ENCODE peak calls at places on chromosomes 16 and 17, in eight cellular contexts. One of them, this sample, is unnamed. For H3K27me3, the result is how much of the 10 kb centered on the place peaks cover.

GRCh38 chr17:35889818-35890773 is 9.9 kb upstream of the CCL5 start:
- DNase-seq in PC-9: no peak
- DNase-seq in astrocyte: peak
- DNase-seq in lung: no peak
- DNase-seq in BE2C: peak
- DNase-seq in heart right ventricle: no peak
- DNase-seq in WERI-Rb-1: no peak
- DNase-seq in fibroblast of lung: peak
- DNase-seq in this sample: peak

GRCh38 chr16:72124148-72124547 is 30.5 kb downstream of the DHX38 start:
- DNase-seq in WERI-Rb-1: no peak
- DNase-seq in heart right ventricle: no peak
- DNase-seq in fibroblast of lung: no peak
- DNase-seq in PC-9: no peak
- DNase-seq in astrocyte: no peak
- DNase-seq in lung: no peak
- DNase-seq in BE2C: no peak
- DNase-seq in this sample: no peak

GRCh38 chr16:7344806-7345416 is 12.3 kb downstream of the RBFOX1 start:
- DNase-seq in heart right ventricle: no peak
- DNase-seq in astrocyte: no peak
- DNase-seq in fibroblast of lung: no peak
- DNase-seq in BE2C: no peak
- DNase-seq in WERI-Rb-1: no peak
- DNase-seq in PC-9: no peak
- DNase-seq in lung: no peak
- DNase-seq in this sample: no peak

GRCh38 chr17:19249681-19250080 is 12.5 kb downstream of the EPN2 start:
- DNase-seq in lung: no peak
- DNase-seq in fibroblast of lung: peak
- DNase-seq in heart right ventricle: no peak
- DNase-seq in astrocyte: peak
- DNase-seq in PC-9: no peak
- DNase-seq in WERI-Rb-1: no peak
- DNase-seq in BE2C: no peak
- DNase-seq in this sample: no peak

GRCh38 chr17:48792033-48792798 is 24.8 kb downstream of the TTLL6 start:
- DNase-seq in WERI-Rb-1: no peak
- DNase-seq in lung: no peak
- DNase-seq in astrocyte: no peak
- DNase-seq in PC-9: peak
- DNase-seq in fibroblast of lung: no peak
- DNase-seq in BE2C: no peak
- DNase-seq in heart right ventricle: no peak
- DNase-seq in this sample: no peak

GRCh38 chr17:55056530-55056929 is 88.0 kb downstream of the STXBP4 start:
- DNase-seq in BE2C: peak
- DNase-seq in WERI-Rb-1: no peak
- DNase-seq in astrocyte: peak
- DNase-seq in PC-9: peak
- DNase-seq in heart right ventricle: no peak
- DNase-seq in fibroblast of lung: no peak
- DNase-seq in lung: peak
- DNase-seq in this sample: no peak

GRCh38 chr17:48462946-48463345 is 32.9 kb upstream of the SKAP1 start:
- DNase-seq in WERI-Rb-1: no peak
- DNase-seq in heart right ventricle: no peak
- DNase-seq in PC-9: no peak
- DNase-seq in fibroblast of lung: no peak
- DNase-seq in astrocyte: no peak
- DNase-seq in lung: no peak
- DNase-seq in BE2C: peak
- DNase-seq in this sample: no peak

GRCh38 chr16:67673712-67674580 is 7.3 kb downstream of the C16orf86 start:
- DNase-seq in WERI-Rb-1: no peak
- DNase-seq in fibroblast of lung: peak
- DNase-seq in astrocyte: no peak
- DNase-seq in BE2C: peak
- DNase-seq in heart right ventricle: peak
- DNase-seq in lung: peak
- DNase-seq in PC-9: no peak
- DNase-seq in this sample: no peak

GRCh38 chr16:88769617-88770458 is 15.2 kb downstream of the PIEZO1 start:
- DNase-seq in BE2C: peak
- DNase-seq in lung: peak
- DNase-seq in PC-9: peak
- DNase-seq in fibroblast of lung: no peak
- DNase-seq in WERI-Rb-1: peak
- DNase-seq in astrocyte: no peak
- DNase-seq in heart right ventricle: no peak
- DNase-seq in this sample: peak

GRCh38 chr17:40314557-40314953 is 5.6 kb downstream of the RARA start:
- DNase-seq in lung: peak
- DNase-seq in astrocyte: peak
- DNase-seq in fibroblast of lung: peak
- DNase-seq in BE2C: peak
- DNase-seq in WERI-Rb-1: no peak
- DNase-seq in PC-9: peak
- DNase-seq in heart right ventricle: peak
- DNase-seq in this sample: peak

GRCh38 chr17:30530346-30531025 is 53.3 kb downstream of the GOSR1 start:
- DNase-seq in heart right ventricle: no peak
- DNase-seq in PC-9: no peak
- DNase-seq in astrocyte: peak
- DNase-seq in BE2C: no peak
- DNase-seq in WERI-Rb-1: no peak
- DNase-seq in fibroblast of lung: no peak
- DNase-seq in lung: no peak
- DNase-seq in this sample: no peak

DNA sequence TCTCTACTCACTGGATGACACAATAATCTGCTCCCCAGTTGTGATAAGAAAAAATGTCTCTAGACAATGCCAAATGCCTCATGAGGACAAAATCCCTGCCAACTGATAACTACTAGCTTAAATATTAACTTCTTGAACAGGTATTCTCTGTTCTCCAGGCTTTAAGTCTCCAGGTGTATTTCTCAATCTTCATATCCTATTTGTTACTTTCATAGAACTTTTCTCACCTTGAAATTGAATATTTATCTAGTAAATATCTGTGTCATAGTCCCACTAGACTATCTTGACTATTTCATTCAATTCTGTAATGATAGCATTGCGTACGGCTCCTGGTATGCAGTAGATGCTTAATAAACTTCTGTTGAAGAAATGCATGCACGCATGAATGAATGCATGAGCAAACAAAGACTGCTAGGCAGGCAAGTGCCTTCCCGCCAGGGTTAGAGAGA is 15.9 kb downstream of the HSD17B2 start:
- DNase-seq in PC-9: no peak
- DNase-seq in WERI-Rb-1: no peak
- DNase-seq in BE2C: no peak
- DNase-seq in astrocyte: no peak
- DNase-seq in heart right ventricle: no peak
- DNase-seq in lung: no peak
- DNase-seq in fibroblast of lung: no peak
- DNase-seq in this sample: no peak
- H3K27me3 ChIP-seq in PC-9: half or more
- H3K27me3 ChIP-seq in WERI-Rb-1: under half
- H3K27me3 ChIP-seq in BE2C: under half
- H3K27me3 ChIP-seq in astrocyte: under half
- H3K27me3 ChIP-seq in heart right ventricle: under half
- H3K27me3 ChIP-seq in lung: under half
- H3K27me3 ChIP-seq in fibroblast of lung: under half
- H3K27me3 ChIP-seq in this sample: under half

GRCh38 chr17:14300628-14301278 is at the start of gene HS3ST3B1:
- DNase-seq in heart right ventricle: peak
- DNase-seq in fibroblast of lung: peak
- DNase-seq in astrocyte: peak
- DNase-seq in PC-9: no peak
- DNase-seq in BE2C: peak
- DNase-seq in lung: peak
- DNase-seq in WERI-Rb-1: peak
- DNase-seq in this sample: peak

GRCh38 chr17:14302421-14303099 is 1.7 kb downstream of the HS3ST3B1 start:
- DNase-seq in WERI-Rb-1: peak
- DNase-seq in fibroblast of lung: peak
- DNase-seq in astrocyte: peak
- DNase-seq in lung: peak
- DNase-seq in BE2C: peak
- DNase-seq in PC-9: no peak
- DNase-seq in heart right ventricle: peak
- DNase-seq in this sample: peak

GRCh38 chr17:14299261-14300093 is 1.4 kb upstream of the HS3ST3B1 start:
- DNase-seq in fibroblast of lung: peak
- DNase-seq in PC-9: no peak
- DNase-seq in lung: peak
- DNase-seq in astrocyte: peak
- DNase-seq in heart right ventricle: peak
- DNase-seq in WERI-Rb-1: no peak
- DNase-seq in BE2C: no peak
- DNase-seq in this sample: no peak

GRCh38 chr17:14301761-14302401 is 1.0 kb downstream of the HS3ST3B1 start:
- DNase-seq in astrocyte: no peak
- DNase-seq in WERI-Rb-1: no peak
- DNase-seq in fibroblast of lung: peak
- DNase-seq in lung: peak
- DNase-seq in PC-9: no peak
- DNase-seq in heart right ventricle: peak
- DNase-seq in BE2C: no peak
- DNase-seq in this sample: peak

DNA sequence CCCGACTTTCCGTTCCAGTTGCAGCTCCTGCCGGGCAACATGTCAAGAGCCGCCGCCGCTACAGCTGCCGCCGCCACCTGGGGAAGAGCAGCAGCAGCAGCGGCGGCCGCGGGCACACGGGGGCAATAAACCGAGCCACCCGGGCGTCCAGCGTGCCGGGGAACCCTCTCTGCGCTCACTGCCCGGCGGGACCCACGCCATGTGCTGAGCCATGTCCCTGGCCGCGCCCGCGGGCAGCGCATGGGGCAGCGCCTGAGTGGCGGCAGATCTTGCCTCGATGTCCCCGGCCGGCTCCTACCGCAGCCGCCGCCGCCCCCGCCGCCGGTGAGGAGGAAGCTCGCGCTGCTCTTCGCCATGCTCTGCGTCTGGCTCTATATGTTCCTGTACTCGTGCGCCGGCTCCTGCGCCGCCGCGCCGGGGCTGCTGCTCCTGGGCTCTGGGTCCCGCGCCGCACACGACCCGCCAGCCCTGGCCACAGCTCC is 439 bp downstream of the HS3ST3B1 start:
- DNase-seq in fibroblast of lung: no peak
- DNase-seq in heart right ventricle: no peak
- DNase-seq in PC-9: no peak
- DNase-seq in astrocyte: no peak
- DNase-seq in BE2C: no peak
- DNase-seq in lung: no peak
- DNase-seq in WERI-Rb-1: no peak
- DNase-seq in this sample: no peak
- TF ChIP-seq CTCF in fibroblast of lung: no peak
- TF ChIP-seq CTCF in heart right ventricle: peak
- TF ChIP-seq CTCF in PC-9: no peak
- TF ChIP-seq CTCF in astrocyte: no peak
- TF ChIP-seq CTCF in BE2C: no peak
- TF ChIP-seq CTCF in lung: no peak
- TF ChIP-seq CTCF in WERI-Rb-1: no peak
- TF ChIP-seq CTCF in this sample: peak

GRCh38 chr17:56679767-56680422 is 86.4 kb downstream of the NOG start:
- DNase-seq in heart right ventricle: no peak
- DNase-seq in BE2C: no peak
- DNase-seq in astrocyte: peak
- DNase-seq in fibroblast of lung: no peak
- DNase-seq in PC-9: peak
- DNase-seq in WERI-Rb-1: no peak
- DNase-seq in lung: no peak
- DNase-seq in this sample: peak

GRCh38 chr17:56680676-56681075 is 87.2 kb downstream of the NOG start:
- DNase-seq in PC-9: no peak
- DNase-seq in BE2C: no peak
- DNase-seq in astrocyte: peak
- DNase-seq in fibroblast of lung: no peak
- DNase-seq in WERI-Rb-1: no peak
- DNase-seq in heart right ventricle: no peak
- DNase-seq in lung: no peak
- DNase-seq in this sample: peak

GRCh38 chr17:56676807-56677206 is 83.3 kb downstream of the NOG start:
- DNase-seq in WERI-Rb-1: no peak
- DNase-seq in heart right ventricle: no peak
- DNase-seq in BE2C: no peak
- DNase-seq in lung: no peak
- DNase-seq in astrocyte: no peak
- DNase-seq in fibroblast of lung: no peak
- DNase-seq in PC-9: no peak
- DNase-seq in this sample: peak

GRCh38 chr17:56678249-56679144 is 85.0 kb downstream of the NOG start:
- DNase-seq in PC-9: no peak
- DNase-seq in heart right ventricle: no peak
- DNase-seq in fibroblast of lung: no peak
- DNase-seq in WERI-Rb-1: peak
- DNase-seq in lung: no peak
- DNase-seq in BE2C: no peak
- DNase-seq in astrocyte: no peak
- DNase-seq in this sample: no peak

GRCh38 chr17:56679148-56679766 is 85.8 kb downstream of the NOG start:
- DNase-seq in lung: no peak
- DNase-seq in WERI-Rb-1: no peak
- DNase-seq in astrocyte: no peak
- DNase-seq in PC-9: no peak
- DNase-seq in heart right ventricle: no peak
- DNase-seq in BE2C: no peak
- DNase-seq in fibroblast of lung: peak
- DNase-seq in this sample: peak
- H3K27me3 ChIP-seq in lung: under half
- H3K27me3 ChIP-seq in WERI-Rb-1: half or more
- H3K27me3 ChIP-seq in astrocyte: under half
- H3K27me3 ChIP-seq in PC-9: under half
- H3K27me3 ChIP-seq in heart right ventricle: half or more
- H3K27me3 ChIP-seq in BE2C: under half
- H3K27me3 ChIP-seq in fibroblast of lung: under half
- H3K27me3 ChIP-seq in this sample: under half

DNA sequence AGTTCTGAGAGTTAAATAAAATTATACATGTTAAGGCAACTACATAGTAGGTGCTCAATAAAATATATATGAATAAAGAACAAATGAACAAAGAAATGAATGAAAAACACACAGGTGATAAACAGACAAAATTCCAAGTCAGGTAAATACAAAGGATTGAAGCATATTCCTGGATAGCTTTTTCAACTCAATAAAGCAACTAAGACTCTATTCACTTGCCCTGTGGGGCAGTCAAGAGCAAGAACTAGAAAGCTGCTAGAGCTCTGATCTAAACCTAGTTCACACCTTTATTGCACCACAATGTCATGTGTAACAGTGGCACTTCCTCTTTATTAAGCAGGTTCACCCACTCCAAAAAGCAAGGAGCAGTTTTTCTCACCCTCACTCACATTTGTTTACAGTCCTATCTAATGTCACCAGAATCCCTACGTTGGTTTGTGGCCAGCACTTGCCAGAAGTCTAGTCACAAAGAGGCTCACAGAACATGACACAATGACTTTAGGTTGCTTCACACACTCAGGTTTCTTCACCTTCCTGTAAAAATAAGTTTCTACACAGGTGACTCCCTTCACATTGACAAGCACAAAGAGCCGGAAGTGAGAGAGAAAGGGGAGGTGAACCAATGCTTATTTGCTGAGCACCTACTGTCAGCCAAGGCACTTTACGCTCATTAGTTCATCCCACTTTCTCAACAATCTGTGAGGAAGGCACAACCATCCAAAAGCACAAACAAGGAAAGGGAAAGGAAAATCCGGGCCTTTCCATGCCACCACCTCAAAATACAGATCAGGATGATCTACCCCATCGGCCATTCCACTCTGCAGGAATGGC is 70.8 kb downstream of the XPO6 start:
- DNase-seq in heart right ventricle: no peak
- DNase-seq in lung: peak
- DNase-seq in fibroblast of lung: no peak
- DNase-seq in PC-9: peak
- DNase-seq in WERI-Rb-1: no peak
- DNase-seq in BE2C: no peak
- DNase-seq in astrocyte: no peak
- DNase-seq in this sample: no peak
- TF ChIP-seq CTCF in heart right ventricle: no peak
- TF ChIP-seq CTCF in lung: no peak
- TF ChIP-seq CTCF in fibroblast of lung: no peak
- TF ChIP-seq CTCF in PC-9: no peak
- TF ChIP-seq CTCF in WERI-Rb-1: no peak
- TF ChIP-seq CTCF in BE2C: no peak
- TF ChIP-seq CTCF in astrocyte: no peak
- TF ChIP-seq CTCF in this sample: no peak

This sample was measured in mammary epithelial cell.